ENCODE peak calls at places on chromosomes 2 and 18, in nine cellular contexts. Z is IMR-90, Q is Peyer's patch, W is GM12891, B is esophagus squamous epithelium, I is tibial nerve, J is K562, C is A549, F is HCT116. V is an unnamed sample.

GRCh38 chr18:33157893-33158292 is 282.6 kb downstream of the CCDC178 start:
- DNase-seq in W (no peak), I (no peak), C (no peak), J (no peak), Z (no peak), B (no peak), F (no peak), Q (no peak), V (no peak)

GRCh38 chr18:67951166-67951565 is 434.6 kb upstream of the DSEL start:
- DNase-seq in C (no peak), Z (peak; percentile 65), B (no peak), F (no peak), W (no peak), J (no peak), Q (no peak), I (no peak), V (no peak)

GRCh38 chr2:122643725-122644329 is 888.4 kb downstream of the TSN start:
- DNase-seq in W (no peak), B (no peak), Z (peak; percentile 1), F (no peak), J (no peak), I (no peak), C (peak; percentile 31), Q (no peak), V (no peak)

GRCh38 chr2:22991844-22992243 is 393.1 kb upstream of the KLHL29 start:
- DNase-seq in Q (no peak), C (no peak), J (no peak), Z (no peak), I (no peak), F (no peak), B (no peak), W (no peak), V (no peak)

GRCh38 chr2:236661064-236661761 is 91.6 kb downstream of the ACKR3 start:
- DNase-seq in B (no peak), W (no peak), I (peak; percentile 5), Z (peak; percentile 11), J (no peak), Q (no peak), F (no peak), C (peak; percentile 77), V (no peak)

GRCh38 chr2:200380139-200380561 is 73.7 kb downstream of the SPATS2L start:
- DNase-seq in I (no peak), J (no peak), F (no peak), Q (no peak), C (no peak), B (no peak), Z (peak; percentile 41), W (no peak), V (no peak)

GRCh38 chr2:68318686-68319396 is 908 bp downstream of the CNRIP1 start:
- DNase-seq in I (peak; percentile 7), B (no peak), Q (no peak), F (no peak), Z (no peak), C (peak; percentile 6), W (no peak), J (no peak), V (peak; percentile 70)

GRCh38 chr2:144707927-144708326 is 188.0 kb upstream of the ZEB2 start:
- DNase-seq in F (no peak), J (no peak), I (no peak), W (no peak), B (no peak), C (no peak), Z (peak; percentile 24), Q (no peak), V (no peak)

GRCh38 chr2:171244970-171245782 is 84.5 kb upstream of the TLK1 start:
- DNase-seq in F (no peak), C (peak; percentile 52), Z (peak; percentile 44), Q (no peak), B (no peak), J (no peak), W (no peak), I (no peak), V (no peak)

GRCh38 chr2:70670626-70671025 is 97.4 kb downstream of the ADD2 start:
- DNase-seq in Z (no peak), W (no peak), I (no peak), F (no peak), B (no peak), C (no peak), J (no peak), Q (no peak), V (peak; percentile 11)

GRCh38 chr2:209817818-209818420 is 46.3 kb downstream of the UNC80 start:
- DNase-seq in Q (no peak), J (no peak), W (no peak), Z (no peak), B (no peak), I (no peak), C (no peak), F (no peak), V (no peak)

GRCh38 chr18:37721544-37722302 is 156.1 kb upstream of the CELF4 start:
- DNase-seq in C (no peak), Q (no peak), B (no peak), I (no peak), F (no peak), W (no peak), Z (no peak), J (no peak), V (no peak)

GRCh38 chr2:49175831-49176230 is 21.5 kb upstream of the FSHR start:
- DNase-seq in C (no peak), Q (no peak), W (no peak), Z (no peak), J (no peak), I (no peak), F (no peak), B (no peak), V (no peak)

GRCh38 chr2:31440764-31441163 is 26.2 kb upstream of the XDH start:
- DNase-seq in I (no peak), W (no peak), Q (no peak), B (no peak), C (peak; percentile 13), Z (peak; percentile 94), F (no peak), J (no peak), V (no peak)

GRCh38 chr2:73897934-73898333 is 5.1 kb downstream of the ACTG2 start:
- DNase-seq in C (no peak), I (no peak), W (no peak), Q (no peak), B (no peak), J (no peak), F (no peak), Z (no peak), V (peak; percentile 87)

GRCh38 chr2:9247177-9247576 is 40.6 kb downstream of the ASAP2 start:
- DNase-seq in Q (no peak), I (no peak), F (no peak), Z (no peak), B (no peak), W (no peak), J (no peak), C (no peak), V (no peak)

GRCh38 chr2:38075436-38076249 is at the start of gene CYP1B1:
- DNase-seq in C (no peak), W (peak; percentile 16), J (no peak), B (no peak), F (no peak), Z (no peak), I (peak; percentile 77), Q (no peak), V (peak; percentile 75)

GRCh38 chr2:38077431-38077769 is 1.4 kb upstream of the CYP1B1 start:
- DNase-seq in I (no peak), J (no peak), Z (no peak), C (no peak), B (no peak), F (no peak), Q (no peak), W (no peak), V (no peak)

GRCh38 chr2:38076250-38076709 is 329 bp upstream of the CYP1B1 start:
- DNase-seq in B (peak; percentile 8), F (peak; percentile 61), Z (peak; percentile 68), J (no peak), Q (no peak), W (peak; percentile 56), C (peak; percentile 93), I (peak; percentile 68), V (peak; percentile 90)

GRCh38 chr2:38074775-38075435 is 1.0 kb downstream of the CYP1B1 start:
- DNase-seq in J (no peak), B (no peak), W (no peak), Z (no peak), Q (no peak), F (no peak), I (no peak), C (peak; percentile 67), V (no peak)

GRCh38 chr2:38076710-38077430 is 919 bp upstream of the CYP1B1 start:
- DNase-seq in Z (peak; percentile 90), C (peak; percentile 93), W (peak; percentile 68), B (no peak), Q (no peak), J (peak; percentile 20), I (peak; percentile 66), F (peak; percentile 48), V (peak; percentile 88)
- TF ChIP-seq POLR2A in Z (peak; percentile 66), C (peak; percentile 57), W (no peak), B (no peak), Q (no peak), J (no peak), I (peak; percentile 62), F (no peak), V (no peak)

GRCh38 chr2:197453914-197454398 is 604 bp downstream of the COQ10B start:
- DNase-seq in Q (no peak), J (peak; percentile 28), Z (peak; percentile 96), I (peak; percentile 64), B (peak; percentile 28), W (peak; percentile 44), C (no peak), F (peak; percentile 80), V (peak; percentile 93)
- TF ChIP-seq POLR2A in Q (no peak), J (peak; percentile 63), Z (no peak), I (no peak), B (peak; percentile 13), W (no peak), C (no peak), F (no peak), V (no peak)

DNA sequence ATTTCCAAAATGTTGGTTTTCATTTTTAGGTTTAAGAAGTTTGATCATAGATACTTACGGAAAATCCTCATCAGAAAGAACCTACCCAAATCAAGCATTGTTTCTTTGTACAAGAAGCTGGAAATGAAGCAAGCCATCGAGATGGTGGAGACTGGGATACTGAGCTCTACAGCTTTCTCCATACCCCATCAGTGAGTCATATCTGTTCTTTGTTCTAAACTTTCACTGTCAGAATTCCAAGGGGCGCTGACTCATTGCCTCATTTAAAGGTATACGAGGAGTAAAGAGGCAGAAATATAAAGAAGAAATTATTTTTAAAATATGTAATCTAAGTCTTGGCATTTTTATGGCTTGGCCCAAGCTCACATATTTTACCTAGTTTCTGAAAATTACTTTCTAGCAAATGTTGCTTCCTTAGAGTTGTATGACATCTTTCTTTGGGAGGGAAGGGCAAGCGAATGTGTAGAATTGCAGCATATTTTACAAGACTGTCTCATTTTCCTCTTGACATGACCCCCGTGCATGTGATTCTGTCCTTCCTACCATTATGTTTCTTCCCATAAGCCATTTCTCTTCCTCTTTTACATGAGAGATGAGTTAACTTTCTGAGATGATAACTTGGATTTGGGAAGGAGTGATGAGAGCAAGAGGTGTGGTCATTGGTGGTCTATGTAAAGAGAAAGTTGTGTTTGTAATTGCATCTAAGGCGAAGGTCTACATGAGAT is 41.2 kb downstream of the SLC9A4 start:
- DNase-seq in Z (peak; percentile 89), B (no peak), W (no peak), F (peak; percentile 27), C (peak; percentile 69), J (peak; percentile 17), I (no peak), Q (no peak), V (no peak)
- TF ChIP-seq POLR2A in Z (no peak), B (no peak), W (no peak), F (no peak), C (no peak), J (no peak), I (no peak), Q (no peak), V (no peak)

GRCh38 chr2:234404957-234405356 is 91.9 kb downstream of the ARL4C start:
- DNase-seq in W (no peak), B (no peak), J (no peak), C (no peak), I (no peak), Z (no peak), F (no peak), Q (no peak), V (no peak)
- TF ChIP-seq POLR2A in W (no peak), B (no peak), J (no peak), C (no peak), I (no peak), Z (no peak), F (no peak), Q (no peak), V (no peak)